ENCODE peak calls at places on chromosomes 7 and 10, in ten cellular contexts. One of them, this sample, is unnamed.

GRCh38 chr10:43210556-43210955 is 56.3 kb downstream of the RASGEF1A start:
- DNase-seq in mesenchymal stem cell: no peak
- DNase-seq in epithelial cell of esophagus: no peak
- DNase-seq in occipital lobe: no peak
- DNase-seq in germinal center: no peak
- DNase-seq in brain pericyte: no peak
- DNase-seq in NCI-H187 treated with DMSO at 0.1 percent for 48 hours: no peak
- DNase-seq in naive thymus-derived CD8-positive, alpha-beta T cell: no peak
- DNase-seq in esophagus squamous epithelium: no peak
- DNase-seq in coronary artery: no peak
- DNase-seq in this sample: no peak

GRCh38 chr10:47233631-47234030 is 66.4 kb upstream of the GDF10 start:
- DNase-seq in coronary artery: peak
- DNase-seq in mesenchymal stem cell: no peak
- DNase-seq in germinal center: no peak
- DNase-seq in esophagus squamous epithelium: no peak
- DNase-seq in brain pericyte: no peak
- DNase-seq in epithelial cell of esophagus: no peak
- DNase-seq in naive thymus-derived CD8-positive, alpha-beta T cell: no peak
- DNase-seq in NCI-H187 treated with DMSO at 0.1 percent for 48 hours: no peak
- DNase-seq in occipital lobe: no peak
- DNase-seq in this sample: no peak

GRCh38 chr10:27240891-27241639 is 468 bp upstream of the ACBD5 start:
- DNase-seq in mesenchymal stem cell: peak
- DNase-seq in naive thymus-derived CD8-positive, alpha-beta T cell: peak
- DNase-seq in brain pericyte: no peak
- DNase-seq in occipital lobe: no peak
- DNase-seq in germinal center: peak
- DNase-seq in esophagus squamous epithelium: no peak
- DNase-seq in epithelial cell of esophagus: peak
- DNase-seq in coronary artery: no peak
- DNase-seq in NCI-H187 treated with DMSO at 0.1 percent for 48 hours: no peak
- DNase-seq in this sample: no peak

GRCh38 chr7:139784643-139785042 is 6.8 kb upstream of the HIPK2 start:
- DNase-seq in esophagus squamous epithelium: no peak
- DNase-seq in NCI-H187 treated with DMSO at 0.1 percent for 48 hours: no peak
- DNase-seq in mesenchymal stem cell: no peak
- DNase-seq in germinal center: no peak
- DNase-seq in occipital lobe: no peak
- DNase-seq in coronary artery: no peak
- DNase-seq in naive thymus-derived CD8-positive, alpha-beta T cell: no peak
- DNase-seq in epithelial cell of esophagus: peak
- DNase-seq in brain pericyte: no peak
- DNase-seq in this sample: no peak

GRCh38 chr10:108801775-108802516 is 1121.4 kb downstream of the XPNPEP1 start:
- DNase-seq in coronary artery: no peak
- DNase-seq in esophagus squamous epithelium: no peak
- DNase-seq in germinal center: no peak
- DNase-seq in naive thymus-derived CD8-positive, alpha-beta T cell: no peak
- DNase-seq in NCI-H187 treated with DMSO at 0.1 percent for 48 hours: no peak
- DNase-seq in occipital lobe: no peak
- DNase-seq in brain pericyte: no peak
- DNase-seq in epithelial cell of esophagus: no peak
- DNase-seq in mesenchymal stem cell: peak
- DNase-seq in this sample: no peak

GRCh38 chr10:6047847-6048246 is 14.3 kb downstream of the IL2RA start:
- DNase-seq in NCI-H187 treated with DMSO at 0.1 percent for 48 hours: no peak
- DNase-seq in epithelial cell of esophagus: no peak
- DNase-seq in occipital lobe: no peak
- DNase-seq in germinal center: no peak
- DNase-seq in naive thymus-derived CD8-positive, alpha-beta T cell: no peak
- DNase-seq in esophagus squamous epithelium: no peak
- DNase-seq in brain pericyte: no peak
- DNase-seq in coronary artery: no peak
- DNase-seq in mesenchymal stem cell: no peak
- DNase-seq in this sample: no peak

GRCh38 chr7:113267271-113267670 is 148.9 kb upstream of the SMIM30 start:
- DNase-seq in brain pericyte: no peak
- DNase-seq in coronary artery: no peak
- DNase-seq in esophagus squamous epithelium: no peak
- DNase-seq in germinal center: no peak
- DNase-seq in mesenchymal stem cell: no peak
- DNase-seq in naive thymus-derived CD8-positive, alpha-beta T cell: no peak
- DNase-seq in NCI-H187 treated with DMSO at 0.1 percent for 48 hours: no peak
- DNase-seq in occipital lobe: no peak
- DNase-seq in epithelial cell of esophagus: peak
- DNase-seq in this sample: no peak

GRCh38 chr10:91493313-91493712 is 83.2 kb downstream of the HECTD2 start:
- DNase-seq in germinal center: no peak
- DNase-seq in NCI-H187 treated with DMSO at 0.1 percent for 48 hours: no peak
- DNase-seq in mesenchymal stem cell: peak
- DNase-seq in esophagus squamous epithelium: no peak
- DNase-seq in occipital lobe: no peak
- DNase-seq in coronary artery: no peak
- DNase-seq in naive thymus-derived CD8-positive, alpha-beta T cell: no peak
- DNase-seq in brain pericyte: no peak
- DNase-seq in epithelial cell of esophagus: peak
- DNase-seq in this sample: peak

GRCh38 chr7:122217125-122217524 is 73.1 kb upstream of the AASS start:
- DNase-seq in naive thymus-derived CD8-positive, alpha-beta T cell: no peak
- DNase-seq in epithelial cell of esophagus: peak
- DNase-seq in NCI-H187 treated with DMSO at 0.1 percent for 48 hours: no peak
- DNase-seq in esophagus squamous epithelium: no peak
- DNase-seq in coronary artery: no peak
- DNase-seq in germinal center: no peak
- DNase-seq in brain pericyte: no peak
- DNase-seq in mesenchymal stem cell: peak
- DNase-seq in occipital lobe: no peak
- DNase-seq in this sample: no peak

GRCh38 chr10:24476913-24477312 is 246.8 kb downstream of the ARHGAP21 start:
- DNase-seq in brain pericyte: no peak
- DNase-seq in mesenchymal stem cell: no peak
- DNase-seq in coronary artery: no peak
- DNase-seq in occipital lobe: no peak
- DNase-seq in naive thymus-derived CD8-positive, alpha-beta T cell: no peak
- DNase-seq in esophagus squamous epithelium: no peak
- DNase-seq in germinal center: no peak
- DNase-seq in NCI-H187 treated with DMSO at 0.1 percent for 48 hours: no peak
- DNase-seq in epithelial cell of esophagus: no peak
- DNase-seq in this sample: no peak

GRCh38 chr10:15864419-15864818 is 4.1 kb upstream of the MINDY3 start:
- DNase-seq in epithelial cell of esophagus: no peak
- DNase-seq in NCI-H187 treated with DMSO at 0.1 percent for 48 hours: no peak
- DNase-seq in naive thymus-derived CD8-positive, alpha-beta T cell: no peak
- DNase-seq in brain pericyte: no peak
- DNase-seq in coronary artery: no peak
- DNase-seq in occipital lobe: no peak
- DNase-seq in germinal center: no peak
- DNase-seq in mesenchymal stem cell: no peak
- DNase-seq in esophagus squamous epithelium: no peak
- DNase-seq in this sample: no peak

GRCh38 chr7:80379034-80379433 is 132.8 kb downstream of the GNAT3 start:
- DNase-seq in occipital lobe: no peak
- DNase-seq in epithelial cell of esophagus: peak
- DNase-seq in naive thymus-derived CD8-positive, alpha-beta T cell: no peak
- DNase-seq in mesenchymal stem cell: peak
- DNase-seq in brain pericyte: no peak
- DNase-seq in esophagus squamous epithelium: no peak
- DNase-seq in coronary artery: no peak
- DNase-seq in NCI-H187 treated with DMSO at 0.1 percent for 48 hours: no peak
- DNase-seq in germinal center: no peak
- DNase-seq in this sample: no peak

GRCh38 chr7:574661-575395 is 55.2 kb upstream of the PDGFA start:
- DNase-seq in naive thymus-derived CD8-positive, alpha-beta T cell: no peak
- DNase-seq in epithelial cell of esophagus: no peak
- DNase-seq in occipital lobe: no peak
- DNase-seq in esophagus squamous epithelium: no peak
- DNase-seq in germinal center: no peak
- DNase-seq in brain pericyte: no peak
- DNase-seq in coronary artery: no peak
- DNase-seq in NCI-H187 treated with DMSO at 0.1 percent for 48 hours: no peak
- DNase-seq in mesenchymal stem cell: no peak
- DNase-seq in this sample: no peak

GRCh38 chr7:102390697-102391484 is 5.3 kb upstream of the PRKRIP1 start:
- DNase-seq in mesenchymal stem cell: peak
- DNase-seq in occipital lobe: peak
- DNase-seq in naive thymus-derived CD8-positive, alpha-beta T cell: peak
- DNase-seq in esophagus squamous epithelium: no peak
- DNase-seq in coronary artery: peak
- DNase-seq in germinal center: peak
- DNase-seq in brain pericyte: peak
- DNase-seq in NCI-H187 treated with DMSO at 0.1 percent for 48 hours: no peak
- DNase-seq in epithelial cell of esophagus: peak
- DNase-seq in this sample: peak

GRCh38 chr10:6473901-6474370 is 106.1 kb downstream of the PRKCQ start:
- DNase-seq in brain pericyte: no peak
- DNase-seq in coronary artery: no peak
- DNase-seq in germinal center: peak
- DNase-seq in epithelial cell of esophagus: peak
- DNase-seq in esophagus squamous epithelium: no peak
- DNase-seq in mesenchymal stem cell: peak
- DNase-seq in occipital lobe: no peak
- DNase-seq in NCI-H187 treated with DMSO at 0.1 percent for 48 hours: no peak
- DNase-seq in naive thymus-derived CD8-positive, alpha-beta T cell: peak
- DNase-seq in this sample: no peak

GRCh38 chr7:53596230-53596629 is 560.8 kb downstream of the POM121L12 start:
- DNase-seq in naive thymus-derived CD8-positive, alpha-beta T cell: no peak
- DNase-seq in germinal center: no peak
- DNase-seq in NCI-H187 treated with DMSO at 0.1 percent for 48 hours: no peak
- DNase-seq in coronary artery: no peak
- DNase-seq in epithelial cell of esophagus: peak
- DNase-seq in esophagus squamous epithelium: no peak
- DNase-seq in brain pericyte: no peak
- DNase-seq in mesenchymal stem cell: peak
- DNase-seq in occipital lobe: no peak
- DNase-seq in this sample: no peak

GRCh38 chr10:34152434-34152833 is 662.7 kb downstream of the PARD3 start:
- DNase-seq in brain pericyte: no peak
- DNase-seq in occipital lobe: no peak
- DNase-seq in epithelial cell of esophagus: no peak
- DNase-seq in germinal center: no peak
- DNase-seq in mesenchymal stem cell: no peak
- DNase-seq in esophagus squamous epithelium: no peak
- DNase-seq in naive thymus-derived CD8-positive, alpha-beta T cell: no peak
- DNase-seq in NCI-H187 treated with DMSO at 0.1 percent for 48 hours: no peak
- DNase-seq in coronary artery: no peak
- DNase-seq in this sample: no peak

GRCh38 chr10:103025696-103026095 is 107.6 kb downstream of the CNNM2 start:
- DNase-seq in naive thymus-derived CD8-positive, alpha-beta T cell: no peak
- DNase-seq in esophagus squamous epithelium: no peak
- DNase-seq in NCI-H187 treated with DMSO at 0.1 percent for 48 hours: no peak
- DNase-seq in epithelial cell of esophagus: no peak
- DNase-seq in mesenchymal stem cell: no peak
- DNase-seq in coronary artery: no peak
- DNase-seq in brain pericyte: no peak
- DNase-seq in germinal center: no peak
- DNase-seq in occipital lobe: no peak
- DNase-seq in this sample: no peak

GRCh38 chr7:114102131-114102530 is 183.3 kb upstream of the PPP1R3A start:
- DNase-seq in germinal center: no peak
- DNase-seq in esophagus squamous epithelium: no peak
- DNase-seq in brain pericyte: no peak
- DNase-seq in occipital lobe: no peak
- DNase-seq in epithelial cell of esophagus: no peak
- DNase-seq in coronary artery: no peak
- DNase-seq in NCI-H187 treated with DMSO at 0.1 percent for 48 hours: no peak
- DNase-seq in mesenchymal stem cell: no peak
- DNase-seq in naive thymus-derived CD8-positive, alpha-beta T cell: no peak
- DNase-seq in this sample: no peak